ENCODE peak calls at places on chromosomes 6 and 20, in ten cellular contexts. N, S, T, K, P, G, F, I, B and C are unnamed samples.

GRCh38 chr6:158803733-158804143 is 15.4 kb downstream of the EZR start:
- DNase-seq in P (peak), S (peak), T (no peak), F (no peak), N (no peak), B (peak), G (no peak), I (no peak), K (no peak), C (peak)

GRCh38 chr6:83868639-83869038 is 9.2 kb downstream of the CYB5R4 start:
- DNase-seq in N (peak), T (no peak), G (no peak), K (no peak), B (no peak), I (no peak), F (no peak), S (no peak), P (no peak), C (no peak)

GRCh38 chr6:124812067-124812466 is 150.2 kb upstream of the RNF217 start:
- DNase-seq in S (no peak), K (no peak), I (no peak), G (peak), N (no peak), P (no peak), F (no peak), T (no peak), B (no peak), C (no peak)

GRCh38 chr20:40925829-40926228 is 102.8 kb upstream of the TOP1 start:
- DNase-seq in N (no peak), F (no peak), G (no peak), S (no peak), T (no peak), P (no peak), K (no peak), I (no peak), B (no peak), C (no peak)

GRCh38 chr6:156719395-156719719 is 57.8 kb upstream of the ARID1B start:
- DNase-seq in G (peak), S (peak), T (no peak), I (no peak), P (no peak), N (no peak), B (no peak), K (no peak), F (no peak), C (no peak)

GRCh38 chr20:33551778-33552177 is 61.9 kb downstream of the CBFA2T2 start:
- DNase-seq in N (no peak), K (no peak), F (no peak), B (no peak), S (no peak), G (no peak), I (no peak), T (no peak), P (no peak), C (no peak)

GRCh38 chr6:144266091-144266649 is 19.0 kb upstream of the UTRN start:
- DNase-seq in N (peak), P (no peak), B (peak), K (peak), S (no peak), F (no peak), I (peak), G (peak), T (no peak), C (no peak)

GRCh38 chr6:79257381-79258205 is 23.1 kb upstream of the HMGN3 start:
- DNase-seq in K (no peak), G (peak), P (no peak), S (no peak), B (no peak), T (no peak), N (no peak), I (no peak), F (no peak), C (no peak)

GRCh38 chr6:165988757-165989456 is 178.7 kb downstream of the TBXT start:
- DNase-seq in P (no peak), T (no peak), G (no peak), N (no peak), B (peak), S (no peak), I (peak), K (no peak), F (no peak), C (no peak)

GRCh38 chr6:42498473-42499128 is 46.9 kb upstream of the TRERF1 start:
- DNase-seq in S (peak), B (peak), T (peak), I (no peak), K (no peak), F (no peak), G (peak), N (no peak), P (no peak), C (no peak)

GRCh38 chr20:48824830-48825550 is 2.8 kb downstream of the PREX1 start:
- DNase-seq in K (no peak), N (no peak), P (no peak), B (no peak), G (no peak), F (no peak), S (no peak), T (no peak), I (peak), C (no peak)

GRCh38 chr6:132590362-132590761 is 821 bp upstream of the TAAR5 start:
- DNase-seq in N (no peak), I (no peak), B (no peak), G (no peak), T (no peak), P (no peak), F (no peak), S (no peak), K (no peak), C (no peak)

GRCh38 chr6:56364482-56365313 is 117.3 kb upstream of the COL21A1 start:
- DNase-seq in T (no peak), K (no peak), F (no peak), I (no peak), G (no peak), B (no peak), S (no peak), P (no peak), N (no peak), C (no peak)

GRCh38 chr20:39523405-39523804 is 561.3 kb downstream of the DHX35 start:
- DNase-seq in I (no peak), G (no peak), N (no peak), F (no peak), P (no peak), S (no peak), K (no peak), T (no peak), B (no peak), C (no peak)

GRCh38 chr20:50313223-50313820 is 122.7 kb downstream of the CEBPB start:
- DNase-seq in T (no peak), I (no peak), K (no peak), B (no peak), P (no peak), S (no peak), F (no peak), N (peak), G (no peak), C (no peak)

GRCh38 chr20:10674684-10675455 is 1.1 kb upstream of the JAG1 start:
- DNase-seq in S (peak), K (peak), G (peak), T (no peak), N (peak), P (no peak), F (no peak), B (peak), I (peak), C (no peak)

GRCh38 chr6:2688416-2689064 is 62.2 kb downstream of the MYLK4 start:
- DNase-seq in N (peak), B (no peak), G (no peak), F (no peak), K (no peak), I (no peak), T (no peak), S (no peak), P (no peak), C (no peak)

GRCh38 chr20:3911956-3912355 is 22.8 kb downstream of the PANK2 start:
- DNase-seq in G (no peak), I (no peak), N (no peak), S (peak), B (no peak), P (no peak), T (no peak), K (no peak), F (no peak), C (no peak)

GRCh38 chr6:26183581-26184408 is 96.6 kb downstream of the HFE start:
- DNase-seq in F (no peak), G (peak), K (peak), B (peak), P (peak), N (peak), T (no peak), S (peak), I (peak), C (no peak)

GRCh38 chr6:26185802-26186201 is 98.6 kb downstream of the HFE start:
- DNase-seq in I (no peak), N (no peak), P (no peak), G (no peak), B (no peak), K (no peak), S (no peak), F (no peak), T (no peak), C (no peak)

GRCh38 chr6:26183237-26183580 is 96.0 kb downstream of the HFE start:
- DNase-seq in F (no peak), B (peak), P (no peak), T (no peak), S (no peak), G (no peak), I (peak), N (no peak), K (peak), C (no peak)

GRCh38 chr6:26185004-26185403 is 97.8 kb downstream of the HFE start:
- DNase-seq in N (no peak), K (no peak), S (no peak), G (no peak), I (no peak), T (no peak), F (no peak), P (no peak), B (no peak), C (no peak)

DNA sequence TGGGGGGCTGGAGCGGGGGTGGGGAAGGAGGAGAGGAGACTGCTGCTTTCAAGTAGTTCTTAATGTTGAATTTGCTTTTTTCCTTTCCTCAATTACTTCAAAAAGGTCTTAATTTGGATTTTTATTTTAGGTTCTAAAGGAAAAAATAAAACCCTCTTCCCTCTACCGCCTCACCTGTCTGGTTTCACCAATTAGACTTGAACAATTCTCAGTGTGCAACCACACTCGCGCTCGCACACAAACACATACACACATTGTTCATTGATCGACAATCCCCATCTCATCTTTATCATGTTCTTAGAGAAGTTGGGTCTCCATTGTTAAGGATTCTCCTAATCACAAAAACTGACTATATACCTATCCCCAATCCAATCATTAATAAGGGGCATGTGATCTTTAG is 97.3 kb downstream of the HFE start:
- DNase-seq in S (no peak), N (no peak), B (no peak), G (no peak), I (no peak), F (no peak), K (no peak), T (no peak), P (no peak), C (no peak)
- H3K4me3 ChIP-seq in S (no peak), N (peak), B (peak), G (peak), I (peak), F (no peak), K (no peak), T (no peak), P (peak), C (no peak)

GRCh38 chr6:108293527-108294296 is 1.1 kb upstream of the AFG1L start:
- DNase-seq in I (no peak), N (no peak), F (no peak), G (no peak), B (no peak), S (no peak), P (no peak), T (no peak), K (no peak), C (no peak)
- H3K4me3 ChIP-seq in I (peak), N (peak), F (peak), G (peak), B (peak), S (peak), P (peak), T (no peak), K (no peak), C (peak)

GRCh38 chr20:56429496-56429895 is 17.4 kb downstream of the CASS4 start:
- DNase-seq in P (no peak), G (no peak), I (no peak), B (no peak), S (no peak), T (no peak), N (no peak), K (no peak), F (no peak), C (no peak)
- H3K4me3 ChIP-seq in P (peak), G (no peak), I (no peak), B (no peak), S (peak), T (no peak), N (no peak), K (no peak), F (no peak), C (no peak)

DNA sequence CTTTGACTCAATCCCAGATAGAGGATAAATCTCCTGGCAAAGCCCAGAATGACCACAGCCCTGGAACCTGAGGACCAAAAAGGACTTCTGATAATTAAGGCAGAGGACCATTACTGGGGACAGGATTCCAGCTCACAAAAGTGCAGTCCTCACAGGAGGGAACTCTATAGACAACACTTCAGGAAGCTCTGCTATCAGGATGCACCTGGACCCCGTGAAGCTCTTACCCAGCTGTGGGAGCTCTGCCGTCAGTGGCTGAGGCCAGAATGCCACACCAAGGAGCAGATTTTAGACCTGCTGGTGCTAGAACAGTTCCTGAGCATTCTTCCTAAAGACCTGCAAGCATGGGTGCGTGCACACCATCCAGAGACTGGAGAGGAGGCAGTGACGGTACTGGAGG is 987 bp downstream of the ZSCAN16 start:
- DNase-seq in G (no peak), F (no peak), T (no peak), S (no peak), I (no peak), K (no peak), N (no peak), P (no peak), B (no peak), C (no peak)
- H3K4me3 ChIP-seq in G (peak), F (peak), T (no peak), S (no peak), I (no peak), K (no peak), N (no peak), P (no peak), B (peak), C (no peak)

GRCh38 chr6:29976588-29977424 is 34.5 kb downstream of the HLA-A start:
- DNase-seq in T (no peak), I (peak), N (peak), K (peak), P (peak), G (peak), S (peak), F (peak), B (peak), C (no peak)
- H3K4me3 ChIP-seq in T (peak), I (peak), N (peak), K (peak), P (peak), G (peak), S (peak), F (peak), B (peak), C (no peak)

DNA sequence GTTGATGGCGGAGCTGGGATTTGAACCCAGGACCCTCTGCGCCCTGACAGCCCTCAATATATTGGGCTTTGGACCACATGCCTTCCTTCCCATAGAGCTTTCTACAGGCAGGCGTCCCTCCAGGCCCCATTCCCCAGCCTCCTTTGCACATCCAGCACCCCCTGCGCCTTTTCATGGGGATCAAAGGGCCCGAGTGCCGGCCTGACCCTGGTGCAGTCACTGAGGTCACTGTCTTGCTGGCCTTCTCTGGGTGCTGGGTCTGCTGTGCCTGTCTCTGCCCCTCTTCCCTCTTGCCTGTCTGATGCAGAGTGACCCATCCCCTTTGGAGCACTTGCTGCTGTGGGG is 1.7 kb downstream of the OPRL1 start:
- DNase-seq in I (no peak), F (no peak), N (no peak), G (no peak), B (no peak), P (no peak), K (no peak), T (no peak), S (no peak), C (no peak)
- H3K4me3 ChIP-seq in I (no peak), F (no peak), N (no peak), G (no peak), B (no peak), P (no peak), K (no peak), T (no peak), S (no peak), C (no peak)